ENCODE peak calls at places on chromosomes 4 and X, in seven cellular contexts. One of them, this sample, is unnamed.

GRCh38 chr4:9977518-9978031 is 43.7 kb downstream of the SLC2A9 start:
- DNase-seq in dorsolateral prefrontal cortex: no peak
- DNase-seq in A549: no peak
- DNase-seq in PC-9: no peak
- DNase-seq in prostate gland: no peak
- DNase-seq in neural progenitor cell: no peak
- DNase-seq in OCI-LY7: no peak
- DNase-seq in this sample: no peak

GRCh38 chr4:41120297-41121217 is 93.8 kb downstream of the APBB2 start:
- DNase-seq in dorsolateral prefrontal cortex: peak
- DNase-seq in A549: no peak
- DNase-seq in PC-9: no peak
- DNase-seq in prostate gland: no peak
- DNase-seq in neural progenitor cell: no peak
- DNase-seq in OCI-LY7: no peak
- DNase-seq in this sample: peak

GRCh38 chr4:79987401-79987800 is 85.6 kb downstream of the ANTXR2 start:
- DNase-seq in dorsolateral prefrontal cortex: no peak
- DNase-seq in A549: no peak
- DNase-seq in PC-9: no peak
- DNase-seq in prostate gland: no peak
- DNase-seq in neural progenitor cell: no peak
- DNase-seq in OCI-LY7: no peak
- DNase-seq in this sample: no peak

GRCh38 chr4:64781737-64782326 is 372.6 kb upstream of the TECRL start:
- DNase-seq in dorsolateral prefrontal cortex: no peak
- DNase-seq in A549: peak
- DNase-seq in PC-9: no peak
- DNase-seq in prostate gland: no peak
- DNase-seq in neural progenitor cell: peak
- DNase-seq in OCI-LY7: peak
- DNase-seq in this sample: peak

GRCh38 chrX:9786839-9787635 is 808 bp downstream of the SHROOM2 start:
- DNase-seq in dorsolateral prefrontal cortex: no peak
- DNase-seq in A549: no peak
- DNase-seq in PC-9: no peak
- DNase-seq in prostate gland: no peak
- DNase-seq in neural progenitor cell: peak
- DNase-seq in OCI-LY7: no peak
- DNase-seq in this sample: no peak

GRCh38 chr4:161555689-161556660 is 607.8 kb downstream of the FSTL5 start:
- DNase-seq in dorsolateral prefrontal cortex: no peak
- DNase-seq in A549: peak
- DNase-seq in PC-9: no peak
- DNase-seq in prostate gland: no peak
- DNase-seq in neural progenitor cell: no peak
- DNase-seq in OCI-LY7: no peak
- DNase-seq in this sample: peak

GRCh38 chr4:106367072-106367471 is 1.5 kb downstream of the GIMD1 start:
- DNase-seq in dorsolateral prefrontal cortex: no peak
- DNase-seq in A549: no peak
- DNase-seq in PC-9: no peak
- DNase-seq in prostate gland: no peak
- DNase-seq in neural progenitor cell: no peak
- DNase-seq in OCI-LY7: no peak
- DNase-seq in this sample: no peak

GRCh38 chr4:102663073-102663472 is 97.7 kb downstream of the MANBA start:
- DNase-seq in dorsolateral prefrontal cortex: no peak
- DNase-seq in A549: no peak
- DNase-seq in PC-9: no peak
- DNase-seq in prostate gland: no peak
- DNase-seq in neural progenitor cell: no peak
- DNase-seq in OCI-LY7: no peak
- DNase-seq in this sample: peak

GRCh38 chr4:77006753-77007355 is 57.3 kb downstream of the SEPTIN11 start:
- DNase-seq in dorsolateral prefrontal cortex: no peak
- DNase-seq in A549: no peak
- DNase-seq in PC-9: no peak
- DNase-seq in prostate gland: no peak
- DNase-seq in neural progenitor cell: no peak
- DNase-seq in OCI-LY7: no peak
- DNase-seq in this sample: no peak

GRCh38 chrX:43239356-43239755 is 416.7 kb upstream of the MAOA start:
- DNase-seq in dorsolateral prefrontal cortex: no peak
- DNase-seq in A549: no peak
- DNase-seq in PC-9: no peak
- DNase-seq in prostate gland: no peak
- DNase-seq in neural progenitor cell: no peak
- DNase-seq in OCI-LY7: no peak
- DNase-seq in this sample: no peak

GRCh38 chrX:37350034-37350365 is 836 bp downstream of the PRRG1 start:
- DNase-seq in dorsolateral prefrontal cortex: no peak
- DNase-seq in A549: peak
- DNase-seq in PC-9: no peak
- DNase-seq in prostate gland: no peak
- DNase-seq in neural progenitor cell: no peak
- DNase-seq in OCI-LY7: no peak
- DNase-seq in this sample: no peak

GRCh38 chrX:43706786-43707185 is 50.7 kb downstream of the MAOA start:
- DNase-seq in dorsolateral prefrontal cortex: no peak
- DNase-seq in A549: no peak
- DNase-seq in PC-9: no peak
- DNase-seq in prostate gland: no peak
- DNase-seq in neural progenitor cell: no peak
- DNase-seq in OCI-LY7: no peak
- DNase-seq in this sample: no peak

GRCh38 chr4:87502580-87503238 is 26.5 kb downstream of the SPARCL1 start:
- DNase-seq in dorsolateral prefrontal cortex: no peak
- DNase-seq in A549: no peak
- DNase-seq in PC-9: peak
- DNase-seq in prostate gland: peak
- DNase-seq in neural progenitor cell: no peak
- DNase-seq in OCI-LY7: no peak
- DNase-seq in this sample: no peak

GRCh38 chr4:10677796-10678497 is 6.6 kb downstream of the CLNK start:
- DNase-seq in dorsolateral prefrontal cortex: no peak
- DNase-seq in A549: no peak
- DNase-seq in PC-9: no peak
- DNase-seq in prostate gland: no peak
- DNase-seq in neural progenitor cell: no peak
- DNase-seq in OCI-LY7: no peak
- DNase-seq in this sample: no peak

GRCh38 chr4:152369903-152370296 is 166.0 kb downstream of the FBXW7 start:
- DNase-seq in dorsolateral prefrontal cortex: no peak
- DNase-seq in A549: no peak
- DNase-seq in PC-9: no peak
- DNase-seq in prostate gland: no peak
- DNase-seq in neural progenitor cell: no peak
- DNase-seq in OCI-LY7: no peak
- DNase-seq in this sample: no peak

GRCh38 chrX:102840871-102841705 is 96.0 kb upstream of the RAB40AL start:
- DNase-seq in dorsolateral prefrontal cortex: no peak
- DNase-seq in A549: peak
- DNase-seq in PC-9: no peak
- DNase-seq in prostate gland: no peak
- DNase-seq in neural progenitor cell: peak
- DNase-seq in OCI-LY7: no peak
- DNase-seq in this sample: no peak
- TF ChIP-seq CTCF in dorsolateral prefrontal cortex: no peak
- TF ChIP-seq CTCF in A549: peak
- TF ChIP-seq CTCF in PC-9: peak
- TF ChIP-seq CTCF in prostate gland: no peak
- TF ChIP-seq CTCF in neural progenitor cell: peak
- TF ChIP-seq CTCF in OCI-LY7: peak
- TF ChIP-seq CTCF in this sample: no peak

DNA sequence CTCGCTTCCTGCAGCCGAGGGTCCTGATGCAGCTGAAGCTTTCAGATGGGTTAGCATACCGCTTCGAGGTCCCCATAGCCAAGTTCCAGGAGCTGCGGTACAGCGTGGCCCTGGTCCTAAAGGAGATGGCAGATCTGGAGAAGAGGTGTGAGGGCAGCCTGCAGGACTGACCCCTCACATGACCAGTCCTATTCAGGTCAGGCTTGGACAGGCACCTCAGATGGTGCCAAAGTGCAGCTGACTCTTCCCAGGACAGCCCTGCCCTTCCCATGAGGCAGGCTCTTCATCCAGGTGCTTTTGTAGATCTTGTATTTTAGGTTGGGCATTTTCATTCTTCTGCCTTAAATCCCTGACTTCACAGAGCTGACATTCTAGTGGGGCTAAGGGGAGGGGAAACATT is 15.1 kb downstream of the LNX1 start:
- DNase-seq in dorsolateral prefrontal cortex: no peak
- DNase-seq in A549: no peak
- DNase-seq in PC-9: no peak
- DNase-seq in prostate gland: no peak
- DNase-seq in neural progenitor cell: no peak
- DNase-seq in OCI-LY7: no peak
- DNase-seq in this sample: no peak
- H3K27ac ChIP-seq in dorsolateral prefrontal cortex: no peak
- H3K27ac ChIP-seq in A549: no peak
- H3K27ac ChIP-seq in PC-9: no peak
- H3K27ac ChIP-seq in prostate gland: no peak
- H3K27ac ChIP-seq in neural progenitor cell: no peak
- H3K27ac ChIP-seq in OCI-LY7: no peak
- H3K27ac ChIP-seq in this sample: no peak

GRCh38 chrX:86946569-86946968 is 571.0 kb upstream of the KLHL4 start:
- DNase-seq in dorsolateral prefrontal cortex: no peak
- DNase-seq in A549: peak
- DNase-seq in PC-9: peak
- DNase-seq in prostate gland: no peak
- DNase-seq in neural progenitor cell: peak
- DNase-seq in OCI-LY7: peak
- DNase-seq in this sample: peak
- TF ChIP-seq CTCF in dorsolateral prefrontal cortex: peak
- TF ChIP-seq CTCF in A549: peak
- TF ChIP-seq CTCF in PC-9: peak
- TF ChIP-seq CTCF in prostate gland: no peak
- TF ChIP-seq CTCF in neural progenitor cell: peak
- TF ChIP-seq CTCF in OCI-LY7: peak
- TF ChIP-seq CTCF in this sample: peak

DNA sequence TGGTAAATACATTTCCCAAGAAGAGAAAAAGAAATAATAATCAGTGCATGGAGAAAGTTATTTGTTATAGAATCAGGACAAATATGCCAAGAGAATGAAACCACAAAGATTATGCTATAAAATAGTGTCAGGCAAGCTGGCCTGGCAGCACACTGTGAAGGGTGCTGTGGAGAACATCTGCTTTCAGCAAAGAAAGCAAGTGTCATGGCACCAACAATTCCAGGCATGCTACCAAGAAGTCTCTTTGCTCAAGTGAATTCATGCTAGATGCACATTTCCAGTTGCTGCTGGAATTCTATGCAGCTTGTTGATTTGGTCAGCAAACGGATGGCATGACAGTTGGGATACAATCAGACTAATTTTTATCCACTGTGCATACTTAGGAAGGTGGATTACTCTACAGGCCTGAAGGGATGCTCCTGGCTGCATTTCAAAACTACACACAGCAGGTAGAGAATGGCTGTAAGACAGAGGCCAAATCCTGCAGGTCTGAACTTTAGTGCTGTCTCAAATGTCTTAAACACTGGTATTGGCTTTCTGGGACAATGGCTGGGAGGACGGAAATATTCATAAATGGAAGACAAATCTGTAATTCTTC is 154.6 kb upstream of the FAT1 start:
- DNase-seq in dorsolateral prefrontal cortex: no peak
- DNase-seq in A549: no peak
- DNase-seq in PC-9: no peak
- DNase-seq in prostate gland: no peak
- DNase-seq in neural progenitor cell: no peak
- DNase-seq in OCI-LY7: no peak
- DNase-seq in this sample: no peak
- H3K27ac ChIP-seq in dorsolateral prefrontal cortex: no peak
- H3K27ac ChIP-seq in A549: no peak
- H3K27ac ChIP-seq in PC-9: no peak
- H3K27ac ChIP-seq in prostate gland: no peak
- H3K27ac ChIP-seq in neural progenitor cell: no peak
- H3K27ac ChIP-seq in OCI-LY7: no peak
- H3K27ac ChIP-seq in this sample: no peak

GRCh38 chr4:101599620-101600019 is 190.9 kb upstream of the BANK1 start:
- DNase-seq in dorsolateral prefrontal cortex: no peak
- DNase-seq in A549: no peak
- DNase-seq in PC-9: no peak
- DNase-seq in prostate gland: no peak
- DNase-seq in neural progenitor cell: no peak
- DNase-seq in OCI-LY7: no peak
- DNase-seq in this sample: peak

GRCh38 chr4:101596786-101597185 is 193.7 kb upstream of the BANK1 start:
- DNase-seq in dorsolateral prefrontal cortex: no peak
- DNase-seq in A549: no peak
- DNase-seq in PC-9: no peak
- DNase-seq in prostate gland: no peak
- DNase-seq in neural progenitor cell: no peak
- DNase-seq in OCI-LY7: peak
- DNase-seq in this sample: no peak

GRCh38 chr4:101594588-101594987 is 195.9 kb upstream of the BANK1 start:
- DNase-seq in dorsolateral prefrontal cortex: no peak
- DNase-seq in A549: no peak
- DNase-seq in PC-9: no peak
- DNase-seq in prostate gland: no peak
- DNase-seq in neural progenitor cell: no peak
- DNase-seq in OCI-LY7: no peak
- DNase-seq in this sample: no peak

GRCh38 chr4:101600287-101600686 is 190.2 kb upstream of the BANK1 start:
- DNase-seq in dorsolateral prefrontal cortex: no peak
- DNase-seq in A549: no peak
- DNase-seq in PC-9: no peak
- DNase-seq in prostate gland: no peak
- DNase-seq in neural progenitor cell: no peak
- DNase-seq in OCI-LY7: no peak
- DNase-seq in this sample: no peak

DNA sequence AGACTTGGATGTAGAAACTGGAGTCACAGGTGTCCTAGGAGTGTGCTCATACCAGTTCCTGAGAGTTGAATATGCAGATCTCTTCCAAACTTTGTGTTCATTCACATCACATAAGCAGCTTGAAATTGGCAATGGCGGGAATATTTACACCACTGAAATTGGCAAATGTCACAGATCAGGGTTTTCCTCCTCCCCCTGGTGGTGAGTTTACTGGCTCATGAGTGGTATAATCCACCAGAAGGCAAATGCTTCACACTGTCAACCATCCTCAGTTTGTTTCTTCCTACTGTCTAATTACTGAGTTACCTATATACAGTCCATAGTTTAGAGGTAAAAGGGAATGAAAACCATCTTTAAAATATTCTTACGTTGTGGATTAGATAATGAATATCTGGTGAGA is 193.3 kb upstream of the BANK1 start:
- DNase-seq in dorsolateral prefrontal cortex: no peak
- DNase-seq in A549: no peak
- DNase-seq in PC-9: no peak
- DNase-seq in prostate gland: no peak
- DNase-seq in neural progenitor cell: no peak
- DNase-seq in OCI-LY7: peak
- DNase-seq in this sample: no peak
- TF ChIP-seq CTCF in dorsolateral prefrontal cortex: no peak
- TF ChIP-seq CTCF in A549: no peak
- TF ChIP-seq CTCF in PC-9: no peak
- TF ChIP-seq CTCF in prostate gland: no peak
- TF ChIP-seq CTCF in neural progenitor cell: peak
- TF ChIP-seq CTCF in OCI-LY7: peak
- TF ChIP-seq CTCF in this sample: no peak

GRCh38 chr4:73127839-73128448 is 58.4 kb upstream of the COX18 start:
- DNase-seq in dorsolateral prefrontal cortex: no peak
- DNase-seq in A549: peak
- DNase-seq in PC-9: no peak
- DNase-seq in prostate gland: no peak
- DNase-seq in neural progenitor cell: peak
- DNase-seq in OCI-LY7: peak
- DNase-seq in this sample: peak
- H3K27ac ChIP-seq in dorsolateral prefrontal cortex: no peak
- H3K27ac ChIP-seq in A549: no peak
- H3K27ac ChIP-seq in PC-9: no peak
- H3K27ac ChIP-seq in prostate gland: no peak
- H3K27ac ChIP-seq in neural progenitor cell: no peak
- H3K27ac ChIP-seq in OCI-LY7: no peak
- H3K27ac ChIP-seq in this sample: no peak

This sample was measured in RWPE1.